ENCODE peak calls at places on chromosomes 12 and 14, in six cellular contexts. D, E, Y, W, J and M are unnamed samples.

GRCh38 chr12:90621927-90622326 is 333.0 kb downstream of the CCER1 start:
- DNase-seq in D (peak), E (no peak), W (no peak), J (no peak), Y (no peak), M (no peak)

GRCh38 chr12:76547526-76547925 is 12.0 kb downstream of the OSBPL8 start:
- DNase-seq in J (no peak), W (no peak), Y (no peak), E (no peak), D (no peak), M (no peak)

GRCh38 chr14:75433631-75434556 is 6.1 kb downstream of the JDP2 start:
- DNase-seq in D (no peak), W (no peak), J (no peak), Y (no peak), E (no peak), M (peak)

GRCh38 chr12:113242018-113242418 is 20.8 kb downstream of the TPCN1 start:
- DNase-seq in Y (no peak), W (no peak), E (no peak), D (no peak), J (no peak), M (no peak)

GRCh38 chr12:76083761-76084276 is 666 bp downstream of the NAP1L1 start:
- DNase-seq in J (peak), W (peak), Y (peak), D (peak), E (no peak), M (peak)

GRCh38 chr12:116257826-116258225 is 19.7 kb downstream of the MED13L start:
- DNase-seq in Y (no peak), W (no peak), E (no peak), J (no peak), D (no peak), M (no peak)

GRCh38 chr12:71665109-71665476 is 992 bp downstream of the THAP2 start:
- DNase-seq in J (no peak), W (peak), E (no peak), Y (peak), D (no peak), M (no peak)

GRCh38 chr14:101600336-101600890 is 39.1 kb downstream of the DIO3 start:
- DNase-seq in J (no peak), D (no peak), Y (no peak), W (no peak), E (no peak), M (no peak)

GRCh38 chr12:114685869-114686268 is 1.9 kb upstream of the TBX3 start:
- DNase-seq in Y (no peak), D (peak), W (no peak), J (no peak), E (no peak), M (no peak)

GRCh38 chr12:66195242-66195641 is 6.2 kb downstream of the IRAK3 start:
- DNase-seq in E (no peak), D (no peak), W (no peak), J (no peak), Y (no peak), M (no peak)

DNA sequence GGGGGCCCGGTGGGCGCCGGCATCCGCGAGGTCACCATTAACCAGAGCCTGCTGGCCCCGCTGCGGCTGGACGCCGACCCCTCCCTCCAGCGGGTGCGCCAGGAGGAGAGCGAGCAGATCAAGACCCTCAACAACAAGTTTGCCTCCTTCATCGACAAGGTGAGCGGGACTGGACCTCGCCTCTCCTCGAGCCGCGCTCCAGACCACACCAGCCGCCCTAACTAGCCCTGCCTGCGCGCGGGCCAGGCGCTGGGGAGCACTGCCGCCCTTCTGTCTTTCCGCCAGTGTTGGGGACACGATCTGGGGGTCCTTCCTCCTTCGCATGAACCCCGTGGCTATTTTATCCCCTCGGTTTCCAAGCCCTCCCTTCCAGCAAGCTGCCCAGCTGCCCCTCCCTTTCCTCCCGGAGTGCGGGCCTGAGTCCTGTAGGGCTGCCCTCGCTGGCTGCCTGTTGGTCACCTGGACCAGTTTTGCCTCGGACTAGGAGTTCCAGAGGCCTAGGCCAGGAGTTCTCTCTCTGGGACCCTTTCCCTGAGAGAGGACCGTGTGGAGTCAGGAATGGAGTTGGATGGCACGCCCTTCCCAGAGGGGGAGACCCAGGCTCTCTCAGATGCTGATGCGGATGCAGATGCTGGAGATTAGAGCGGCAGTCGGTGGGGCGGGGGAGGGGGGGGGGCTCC is 559 bp downstream of the KRT7 start:
- DNase-seq in W (no peak), J (no peak), D (no peak), E (no peak), Y (no peak), M (no peak)
- H3K27ac ChIP-seq in W (no peak), J (no peak), D (no peak), E (no peak), Y (no peak), M (no peak)

GRCh38 chr12:14884458-14884878 is 1.2 kb downstream of the MGP start:
- DNase-seq in D (peak), W (no peak), Y (peak), E (no peak), J (no peak), M (peak)
- H3K4me2 ChIP-seq in D (peak), W (no peak), Y (peak), E (peak), J (no peak), M (peak)

DNA sequence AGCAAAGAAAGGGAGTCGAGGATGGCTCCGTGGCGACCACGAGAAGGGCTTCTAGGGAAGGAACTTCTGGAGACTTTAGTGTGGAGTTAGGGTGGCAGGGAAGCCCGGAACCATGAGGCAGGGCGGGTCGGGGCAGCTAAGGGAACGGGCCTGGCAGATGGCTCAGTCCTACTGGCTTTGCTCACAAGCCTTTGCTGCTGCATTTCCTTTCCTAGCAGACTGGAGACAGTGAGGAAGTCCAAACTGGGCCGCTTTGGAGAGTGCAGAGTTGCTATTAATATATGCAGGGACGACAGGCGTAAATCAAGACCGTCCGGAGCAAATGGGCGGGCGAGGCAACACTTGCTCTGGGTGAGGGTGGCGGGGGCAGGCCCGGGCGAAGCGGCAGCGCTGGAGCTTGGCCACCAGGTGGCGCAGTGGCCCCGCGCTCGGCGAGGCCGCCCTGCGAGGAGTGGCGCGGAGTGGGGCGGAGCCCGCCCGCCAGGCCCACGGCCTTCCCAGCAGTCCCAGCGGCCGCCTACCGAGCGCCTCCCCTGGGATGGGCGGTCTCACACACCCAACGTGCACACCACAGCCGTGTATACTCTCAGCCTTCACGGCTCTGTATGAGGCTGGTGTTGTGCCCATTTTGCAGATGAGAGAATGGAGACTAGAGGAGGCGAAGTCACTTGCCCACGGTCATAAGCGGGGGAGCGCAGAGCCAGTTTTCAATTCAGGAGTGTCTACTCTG is 24.4 kb upstream of the LRTM2 start:
- DNase-seq in Y (peak), W (peak), E (peak), J (peak), D (peak), M (peak)
- H3K27ac ChIP-seq in Y (no peak), W (no peak), E (peak), J (peak), D (no peak), M (no peak)

GRCh38 chr14:45089813-45090212 is 5.9 kb downstream of the PRPF39 start:
- DNase-seq in Y (no peak), J (no peak), E (no peak), W (no peak), D (peak), M (no peak)
- H3K4me2 ChIP-seq in Y (no peak), J (no peak), E (no peak), W (no peak), D (peak), M (no peak)